ENCODE peak calls at places on chromosomes 6 and 20, in five cellular contexts. O is left ventricle myocardium inferior, Z is mesendoderm, S is Panc1, K is upper lobe of left lung. M is an unnamed sample.

GRCh38 chr6:132147530-132148011 is 196.4 kb upstream of the CCN2 start:
- DNase-seq in Z (peak), S (no peak), O (no peak), K (no peak), M (no peak)

GRCh38 chr6:3277851-3278416 is 19.2 kb downstream of the PSMG4 start:
- DNase-seq in K (no peak), Z (no peak), O (no peak), S (no peak), M (no peak)

GRCh38 chr6:107985701-107986100 is 27.7 kb upstream of the SEC63 start:
- DNase-seq in K (peak), S (no peak), O (no peak), Z (no peak), M (no peak)

GRCh38 chr20:20864346-20865096 is 152.1 kb upstream of the RALGAPA2 start:
- DNase-seq in S (no peak), K (no peak), O (no peak), Z (peak), M (no peak)

GRCh38 chr6:78607188-78607587 is 260.2 kb upstream of the IRAK1BP1 start:
- DNase-seq in K (no peak), S (no peak), O (no peak), Z (no peak), M (no peak)

GRCh38 chr20:47502271-47502730 is 614 bp downstream of the NCOA3 start:
- DNase-seq in S (no peak), K (no peak), Z (peak), O (peak), M (no peak)

GRCh38 chr20:25600632-25601031 is 15.3 kb upstream of the NINL start:
- DNase-seq in S (no peak), O (no peak), K (no peak), Z (no peak), M (no peak)

GRCh38 chr6:161439093-161439492 is 165.2 kb upstream of the AGPAT4 start:
- DNase-seq in K (no peak), S (peak), Z (no peak), O (peak), M (peak)

GRCh38 chr6:18269717-18270116 is 5.4 kb upstream of the DEK start:
- DNase-seq in Z (no peak), S (no peak), O (no peak), K (no peak), M (no peak)

GRCh38 chr20:890671-891070 is 25.5 kb downstream of the ANGPT4 start:
- DNase-seq in O (no peak), Z (no peak), S (no peak), K (no peak), M (no peak)

GRCh38 chr6:141426400-141426980 is 706.2 kb upstream of the GJE1 start:
- DNase-seq in K (no peak), O (no peak), Z (no peak), S (no peak), M (no peak)

DNA sequence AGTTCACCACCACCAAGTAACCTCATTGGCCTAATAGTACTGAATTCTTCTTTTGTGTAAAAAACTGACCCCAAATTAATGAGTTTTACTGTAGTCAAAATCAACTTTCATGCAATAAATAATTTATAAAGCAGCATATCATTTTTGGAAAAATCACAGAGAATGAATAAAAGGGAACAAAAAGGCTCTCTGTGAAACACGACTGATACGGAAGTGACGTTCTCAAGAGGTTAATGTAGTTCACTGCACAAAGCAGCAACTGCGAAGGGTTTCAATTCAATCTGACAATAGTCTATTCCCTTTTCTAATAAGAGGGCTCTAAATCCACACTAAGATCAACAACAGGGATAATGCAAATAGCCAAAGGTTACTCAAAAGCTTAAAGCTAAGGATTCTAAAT is 70.3 kb downstream of the PREP start:
- DNase-seq in S (no peak), K (no peak), O (no peak), Z (no peak), M (no peak)
- H3K27ac ChIP-seq in S (no peak), K (no peak), O (no peak), Z (no peak), M (no peak)

GRCh38 chr20:38299963-38300362 is 4.0 kb upstream of the BPI start:
- DNase-seq in O (no peak), S (no peak), K (no peak), Z (peak), M (peak)

GRCh38 chr20:38296433-38296832 is 7.5 kb upstream of the BPI start:
- DNase-seq in S (no peak), K (no peak), O (no peak), Z (no peak), M (no peak)

GRCh38 chr20:38295811-38296210 is 8.1 kb upstream of the BPI start:
- DNase-seq in K (no peak), S (no peak), Z (no peak), O (no peak), M (no peak)

GRCh38 chr20:38298768-38299288 is 5.1 kb upstream of the BPI start:
- DNase-seq in O (peak), K (peak), S (no peak), Z (no peak), M (peak)

GRCh38 chr20:38297916-38298674 is 5.9 kb upstream of the BPI start:
- DNase-seq in Z (no peak), O (no peak), K (no peak), S (no peak), M (no peak)
- H3K27ac ChIP-seq in Z (no peak), O (peak), K (peak), S (no peak), M (peak)

GRCh38 chr20:45406260-45407066 is 1.6 kb upstream of the DBNDD2 start:
- DNase-seq in S (no peak), O (peak), Z (peak), K (peak), M (no peak)
- H3K27ac ChIP-seq in S (peak), O (peak), Z (no peak), K (peak), M (peak)

GRCh38 chr6:169293196-169293595 is 39.5 kb upstream of the THBS2 start:
- DNase-seq in O (no peak), K (no peak), S (no peak), Z (no peak), M (no peak)
- H3K27ac ChIP-seq in O (peak), K (no peak), S (no peak), Z (no peak), M (no peak)

GRCh38 chr20:61701802-61702201 is 363.9 kb downstream of the TAF4 start:
- DNase-seq in Z (no peak), S (no peak), K (no peak), O (no peak), M (no peak)

GRCh38 chr20:61700595-61701140 is 365.0 kb downstream of the TAF4 start:
- DNase-seq in O (no peak), S (no peak), Z (no peak), K (no peak), M (no peak)

GRCh38 chr20:61701401-61701800 is 364.3 kb downstream of the TAF4 start:
- DNase-seq in S (no peak), O (no peak), Z (no peak), K (no peak), M (no peak)

GRCh38 chr20:61704661-61705060 is 361.0 kb downstream of the TAF4 start:
- DNase-seq in Z (no peak), K (no peak), O (no peak), S (no peak), M (no peak)

GRCh38 chr20:61702246-61702645 is 363.4 kb downstream of the TAF4 start:
- DNase-seq in Z (no peak), S (no peak), K (no peak), O (no peak), M (no peak)
- H3K27ac ChIP-seq in Z (no peak), S (no peak), K (no peak), O (no peak), M (no peak)